ENCODE peak calls at places on chromosomes 12 and 14, in seven cellular contexts. S is aorta, P is OCI-LY7, O is gastrocnemius medialis, J is mesendoderm, R is DND-41, H is body of pancreas. L is an unnamed sample.
A peak's percentile ranks its signal among the peaks of the same experiment; 100 is the strongest.

GRCh38 chr12:124914392-124915248 is at the start of gene UBC:
- DNase-seq in S (peak; percentile 97), P (peak; percentile 95), O (peak; percentile 93), J (peak; percentile 94), R (peak; percentile 88), H (peak; percentile 94), L (peak; percentile 85)

GRCh38 chr12:85266391-85266790 is 13.6 kb upstream of the ALX1 start:
- DNase-seq in S (no peak), P (no peak), O (no peak), J (no peak), R (no peak), H (no peak), L (no peak)

GRCh38 chr12:53825246-53826081 is 73.7 kb upstream of the CISTR start:
- DNase-seq in S (no peak), P (no peak), O (no peak), J (no peak), R (no peak), H (no peak), L (no peak)

GRCh38 chr14:87810711-87811110 is 182.3 kb downstream of the GALC start:
- DNase-seq in S (no peak), P (peak; percentile 1), O (no peak), J (peak; percentile 81), R (no peak), H (no peak), L (no peak)

GRCh38 chr14:51547260-51547659 is 104.5 kb upstream of the FRMD6 start:
- DNase-seq in S (no peak), P (no peak), O (peak; percentile 43), J (peak; percentile 44), R (no peak), H (no peak), L (no peak)

GRCh38 chr14:90344285-90344684 is 12.5 kb upstream of the NRDE2 start:
- DNase-seq in S (no peak), P (no peak), O (no peak), J (peak; percentile 32), R (no peak), H (no peak), L (no peak)

GRCh38 chr12:6620137-6620884 is 13.1 kb upstream of the CHD4 start:
- DNase-seq in S (peak; percentile 86), P (no peak), O (no peak), J (peak; percentile 95), R (no peak), H (peak; percentile 42), L (peak; percentile 59)

GRCh38 chr12:2238111-2238510 is 185.3 kb downstream of the CACNA1C start:
- DNase-seq in S (no peak), P (no peak), O (no peak), J (no peak), R (no peak), H (no peak), L (no peak)

GRCh38 chr12:4275869-4276253 is 2.3 kb downstream of the CCND2 start:
- DNase-seq in S (no peak), P (no peak), O (no peak), J (peak; percentile 53), R (no peak), H (peak; percentile 40), L (no peak)

GRCh38 chr14:93005838-93006237 is 82.9 kb downstream of the CHGA start:
- DNase-seq in S (no peak), P (no peak), O (no peak), J (no peak), R (no peak), H (no peak), L (no peak)

GRCh38 chr14:72516936-72517408 is 376.9 kb downstream of the DPF3 start:
- DNase-seq in S (peak; percentile 85), P (peak; percentile 71), O (peak; percentile 52), J (peak; percentile 84), R (peak; percentile 81), H (peak; percentile 75), L (peak; percentile 57)

GRCh38 chr14:103130965-103131364 is 7.7 kb downstream of the TNFAIP2 start:
- DNase-seq in S (no peak), P (no peak), O (no peak), J (no peak), R (no peak), H (no peak), L (no peak)

GRCh38 chr14:81435578-81436295 is 35.6 kb upstream of the STON2 start:
- DNase-seq in S (peak; percentile 83), P (peak; percentile 14), O (peak; percentile 54), J (peak; percentile 67), R (no peak), H (peak; percentile 42), L (no peak)

GRCh38 chr12:42761601-42762350 is 172.2 kb upstream of the PRICKLE1 start:
- DNase-seq in S (no peak), P (no peak), O (no peak), J (no peak), R (no peak), H (no peak), L (no peak)

GRCh38 chr12:107955966-107956643 is 173.0 kb upstream of the WSCD2 start:
- DNase-seq in S (no peak), P (no peak), O (no peak), J (no peak), R (peak; percentile 4), H (no peak), L (no peak)

GRCh38 chr12:57695770-57696432 is 2.0 kb downstream of the OS9 start:
- DNase-seq in S (no peak), P (no peak), O (no peak), J (no peak), R (no peak), H (no peak), L (no peak)

GRCh38 chr14:50085570-50086315 is 30.6 kb downstream of the VCPKMT start:
- DNase-seq in S (no peak), P (peak; percentile 79), O (no peak), J (peak; percentile 31), R (no peak), H (no peak), L (no peak)

GRCh38 chr14:90717916-90718315 is 98.3 kb downstream of the TTC7B start:
- DNase-seq in S (no peak), P (no peak), O (no peak), J (no peak), R (no peak), H (no peak), L (no peak)

GRCh38 chr12:122681814-122682213 is 21.3 kb downstream of the HCAR2 start:
- DNase-seq in S (no peak), P (no peak), O (no peak), J (no peak), R (no peak), H (no peak), L (no peak)

GRCh38 chr14:76413106-76413961 is 37.4 kb downstream of the ESRRB start:
- DNase-seq in S (no peak), P (no peak), O (no peak), J (no peak), R (no peak), H (no peak), L (no peak)

GRCh38 chr12:100706029-100706428 is 88.5 kb upstream of the ANO4 start:
- DNase-seq in S (no peak), P (no peak), O (no peak), J (no peak), R (no peak), H (no peak), L (no peak)

GRCh38 chr12:92482599-92482998 is 220.2 kb upstream of the PLEKHG7 start:
- DNase-seq in S (no peak), P (no peak), O (no peak), J (no peak), R (no peak), H (no peak), L (no peak)

GRCh38 chr12:117330441-117331113 is 30.8 kb downstream of the NOS1 start:
- DNase-seq in S (no peak), P (no peak), O (no peak), J (no peak), R (no peak), H (no peak), L (no peak)

GRCh38 chr14:104130974-104131651 is 7.3 kb upstream of the KIF26A start:
- DNase-seq in S (peak; percentile 49), P (peak; percentile 54), O (no peak), J (peak; percentile 62), R (no peak), H (peak; percentile 74), L (no peak)

GRCh38 chr12:20372326-20373097 is 4.2 kb downstream of the PDE3A start:
- DNase-seq in S (no peak), P (no peak), O (no peak), J (no peak), R (no peak), H (no peak), L (no peak)
- H3K4me3 ChIP-seq in S (peak overlapping the region; percentile 79), P (no peak overlapping the region), O (peak overlapping the region; percentile 75), J (no peak overlapping the region), R (no peak overlapping the region), H (no peak overlapping the region), L (no peak overlapping the region)

DNA sequence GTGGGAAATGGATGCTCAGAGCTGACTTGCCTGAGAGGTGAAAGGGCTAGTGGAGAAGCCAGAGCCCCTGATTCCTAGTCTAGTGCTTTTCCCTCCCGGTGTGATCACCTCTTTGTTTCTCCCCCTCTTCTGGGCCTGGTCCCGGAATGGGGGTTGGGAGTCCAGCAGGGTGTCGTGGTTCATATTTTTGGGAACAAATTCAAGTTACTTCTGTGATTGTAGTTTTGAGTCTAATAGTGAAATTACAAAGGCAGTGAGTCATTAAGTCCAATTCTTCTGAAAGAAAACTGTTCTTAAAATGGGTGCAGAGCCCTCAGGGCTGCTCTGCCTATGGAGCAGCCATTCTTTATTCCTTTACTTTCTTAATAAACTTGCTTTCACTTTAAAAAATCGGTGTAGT is 7.6 kb downstream of the SUSD6 start:
- DNase-seq in S (no peak), P (no peak), O (no peak), J (no peak), R (no peak), H (no peak), L (no peak)
- H3K4me1 ChIP-seq in S (peaks cover 4% of the 10 kb centered on the region), P (peaks cover 96% of the 10 kb centered on the region), O (peaks cover 77% of the 10 kb centered on the region), J (no peaks in the 10 kb centered on the region), R (peaks cover 55% of the 10 kb centered on the region), H (peaks cover 91% of the 10 kb centered on the region), L (peaks cover 84% of the 10 kb centered on the region)

GRCh38 chr14:21089271-21089670 is 9.2 kb downstream of the ZNF219 start:
- DNase-seq in S (no peak), P (no peak), O (no peak), J (no peak), R (no peak), H (no peak), L (no peak)
- H3K36me3 ChIP-seq in S (peaks cover 10% of the 10 kb centered on the region), P (no peaks in the 10 kb centered on the region), O (peaks cover 55% of the 10 kb centered on the region), J (peaks cover 15% of the 10 kb centered on the region), R (peaks cover 29% of the 10 kb centered on the region), H (no peaks in the 10 kb centered on the region), L (no peaks in the 10 kb centered on the region)

GRCh38 chr12:83123039-83123438 is 436.3 kb downstream of the TMTC2 start:
- DNase-seq in S (no peak), P (no peak), O (no peak), J (no peak), R (no peak), H (no peak), L (no peak)
- H3K4me3 ChIP-seq in S (no peak overlapping the region), P (no peak overlapping the region), O (no peak overlapping the region), J (no peak overlapping the region), R (no peak overlapping the region), H (no peak overlapping the region), L (no peak overlapping the region)

GRCh38 chr12:45282411-45282810 is 66.5 kb downstream of the ANO6 start:
- DNase-seq in S (no peak), P (no peak), O (no peak), J (no peak), R (no peak), H (no peak), L (no peak)
- H3K4me1 ChIP-seq in S (peaks cover 13% of the 10 kb centered on the region), P (no peaks in the 10 kb centered on the region), O (peaks cover 41% of the 10 kb centered on the region), J (peaks cover 5% of the 10 kb centered on the region), R (no peaks in the 10 kb centered on the region), H (peaks cover 12% of the 10 kb centered on the region), L (no peaks in the 10 kb centered on the region)